ENCODE peak calls at places on chromosomes 11 and 22, in eight cellular contexts. C is spleen, I is heart right ventricle, Q is fibroblast of the aortic adventitia, H is prostate gland, S is mucosa of descending colon, O is GM23338, W is right atrium auricular region. A is an unnamed sample.

GRCh38 chr22:41247703-41248102 is 7.0 kb upstream of the CHADL start:
- DNase-seq in C (no peak), I (peak; percentile 61), Q (no peak), H (no peak), S (no peak), O (no peak), W (no peak), A (no peak)

GRCh38 chr22:37951305-37951704 is 2.1 kb downstream of the C22orf23 start:
- DNase-seq in C (no peak), I (no peak), Q (no peak), H (no peak), S (no peak), O (peak; percentile 79), W (no peak), A (no peak)

GRCh38 chr11:74005721-74006517 is 3.0 kb downstream of the UCP3 start:
- DNase-seq in C (peak; percentile 72), I (no peak), Q (no peak), H (no peak), S (no peak), O (no peak), W (no peak), A (no peak)

GRCh38 chr11:45982656-45983470 is 60.4 kb downstream of the LARGE2 start:
- DNase-seq in C (no peak), I (no peak), Q (peak; percentile 82), H (no peak), S (no peak), O (peak; percentile 90), W (no peak), A (no peak)

GRCh38 chr11:120170741-120171261 is 32.9 kb upstream of the TRIM29 start:
- DNase-seq in C (no peak), I (no peak), Q (no peak), H (no peak), S (no peak), O (no peak), W (peak; percentile 56), A (peak; percentile 55)

GRCh38 chr22:38335077-38335476 is 17.8 kb upstream of the CSNK1E start:
- DNase-seq in C (no peak), I (no peak), Q (no peak), H (no peak), S (no peak), O (no peak), W (no peak), A (no peak)

GRCh38 chr22:31350410-31350863 is 4.3 kb upstream of the PATZ1 start:
- DNase-seq in C (no peak), I (no peak), Q (no peak), H (no peak), S (no peak), O (peak; percentile 69), W (no peak), A (no peak)

GRCh38 chr22:38758276-38758945 is 2.6 kb upstream of the SUN2 start:
- DNase-seq in C (peak; percentile 84), I (no peak), Q (no peak), H (no peak), S (peak; percentile 70), O (no peak), W (no peak), A (no peak)

GRCh38 chr11:123206671-123207421 is 11.8 kb upstream of the CLMP start:
- DNase-seq in C (no peak), I (no peak), Q (no peak), H (no peak), S (no peak), O (peak; percentile 84), W (no peak), A (no peak)

GRCh38 chr22:23305922-23306374 is 125.6 kb downstream of the BCR start:
- DNase-seq in C (peak; percentile 85), I (peak; percentile 78), Q (peak; percentile 72), H (peak; percentile 33), S (peak; percentile 54), O (no peak), W (peak; percentile 92), A (peak; percentile 95)

GRCh38 chr11:120354068-120354467 is 17.9 kb downstream of the ARHGEF12 start:
- DNase-seq in C (no peak), I (no peak), Q (no peak), H (no peak), S (no peak), O (no peak), W (no peak), A (no peak)

GRCh38 chr22:17716529-17716928 is 57.7 kb downstream of the BID start:
- DNase-seq in C (no peak), I (no peak), Q (no peak), H (no peak), S (no peak), O (no peak), W (no peak), A (no peak)

GRCh38 chr11:63586451-63587166 is 23.4 kb upstream of the PLAAT2 start:
- DNase-seq in C (no peak), I (no peak), Q (no peak), H (no peak), S (no peak), O (no peak), W (no peak), A (no peak)

GRCh38 chr11:44568706-44569473 is 3.4 kb downstream of the CD82 start:
- DNase-seq in C (peak; percentile 95), I (peak; percentile 54), Q (peak; percentile 82), H (peak; percentile 36), S (peak; percentile 87), O (no peak), W (peak; percentile 91), A (peak; percentile 83)

GRCh38 chr11:122342089-122342749 is 226.2 kb upstream of the BLID start:
- DNase-seq in C (no peak), I (no peak), Q (no peak), H (no peak), S (no peak), O (no peak), W (no peak), A (no peak)

GRCh38 chr11:73997120-73997772 is 11.6 kb downstream of the UCP3 start:
- DNase-seq in C (peak; percentile 45), I (no peak), Q (no peak), H (no peak), S (no peak), O (no peak), W (no peak), A (no peak)

GRCh38 chr11:105344938-105345337 is 205.4 kb upstream of the CARD18 start:
- DNase-seq in C (no peak), I (no peak), Q (no peak), H (no peak), S (no peak), O (no peak), W (no peak), A (no peak)

GRCh38 chr11:120337133-120337895 is 1.1 kb downstream of the ARHGEF12 start:
- DNase-seq in C (peak; percentile 78), I (peak; percentile 44), Q (no peak), H (no peak), S (no peak), O (peak; percentile 41), W (no peak), A (peak; percentile 71)

GRCh38 chr11:72191961-72192381 is at the start of gene FOLR1:
- DNase-seq in C (no peak), I (no peak), Q (no peak), H (no peak), S (no peak), O (peak; percentile 61), W (no peak), A (no peak)

GRCh38 chr11:133576351-133576750 is 44.0 kb upstream of the OPCML start:
- DNase-seq in C (no peak), I (peak; percentile 13), Q (no peak), H (no peak), S (no peak), O (peak; percentile 89), W (no peak), A (no peak)
- TF ChIP-seq CTCF in C (no peak), I (peak; percentile 6), Q (no peak), H (no peak), S (no peak), O (peak; percentile 82), W (no peak), A (no peak)

GRCh38 chr11:69063671-69064260 is 15.0 kb downstream of the TPCN2 start:
- DNase-seq in C (no peak), I (no peak), Q (no peak), H (no peak), S (no peak), O (no peak), W (no peak), A (no peak)
- H3K4me3 ChIP-seq in C (no peak overlapping the region), I (no peak overlapping the region), Q (no peak overlapping the region), H (no peak overlapping the region), S (no peak overlapping the region), O (no peak overlapping the region), W (no peak overlapping the region), A (no peak overlapping the region)

GRCh38 chr11:119154178-119154577 is 5.3 kb downstream of the ABCG4 start:
- DNase-seq in C (no peak), I (no peak), Q (no peak), H (no peak), S (no peak), O (no peak), W (no peak), A (no peak)

GRCh38 chr11:119152604-119153003 is 3.8 kb downstream of the ABCG4 start:
- DNase-seq in C (no peak), I (no peak), Q (no peak), H (no peak), S (no peak), O (no peak), W (no peak), A (no peak)

GRCh38 chr11:119152043-119152442 is 3.2 kb downstream of the ABCG4 start:
- DNase-seq in C (no peak), I (no peak), Q (no peak), H (no peak), S (no peak), O (no peak), W (no peak), A (no peak)

GRCh38 chr11:119155733-119156492 is 7.1 kb downstream of the ABCG4 start:
- DNase-seq in C (no peak), I (no peak), Q (no peak), H (no peak), S (no peak), O (peak; percentile 67), W (no peak), A (no peak)

GRCh38 chr11:119153049-119153818 is 4.4 kb downstream of the ABCG4 start:
- DNase-seq in C (no peak), I (no peak), Q (no peak), H (no peak), S (no peak), O (peak; percentile 63), W (no peak), A (no peak)
- TF ChIP-seq CTCF in C (no peak), I (no peak), Q (no peak), H (no peak), S (no peak), O (peak; percentile 53), W (no peak), A (no peak)

GRCh38 chr22:36022697-36023096 is 5.9 kb downstream of the RBFOX2 start:
- DNase-seq in C (no peak), I (no peak), Q (no peak), H (no peak), S (no peak), O (no peak), W (no peak), A (no peak)

GRCh38 chr22:36017661-36018091 is 10.9 kb downstream of the RBFOX2 start:
- DNase-seq in C (no peak), I (no peak), Q (no peak), H (no peak), S (no peak), O (no peak), W (no peak), A (no peak)

GRCh38 chr22:36016656-36017055 is 12.0 kb downstream of the RBFOX2 start:
- DNase-seq in C (no peak), I (no peak), Q (peak; percentile 56), H (no peak), S (no peak), O (no peak), W (no peak), A (no peak)

GRCh38 chr22:36022162-36022561 is 6.5 kb downstream of the RBFOX2 start:
- DNase-seq in C (no peak), I (no peak), Q (peak; percentile 70), H (no peak), S (no peak), O (no peak), W (no peak), A (no peak)

GRCh38 chr22:36021649-36022048 is 7.0 kb downstream of the RBFOX2 start:
- DNase-seq in C (no peak), I (no peak), Q (no peak), H (no peak), S (no peak), O (no peak), W (no peak), A (no peak)
- H3K4me3 ChIP-seq in C (no peak overlapping the region), I (no peak overlapping the region), Q (no peak overlapping the region), H (no peak overlapping the region), S (no peak overlapping the region), O (no peak overlapping the region), W (no peak overlapping the region), A (no peak overlapping the region)